ENCODE peak calls at places on chromosomes 13 and 19, in six cellular contexts. A, R, U, Y, J and H are unnamed samples.

GRCh38 chr13:34019870-34020269 is 201.9 kb downstream of the RFC3 start:
- DNase-seq in Y (no peak), A (no peak), J (no peak), U (no peak), R (no peak), H (no peak)

GRCh38 chr19:14021474-14021873 is 6.5 kb upstream of the RLN3 start:
- DNase-seq in J (no peak), R (no peak), A (no peak), U (no peak), Y (no peak), H (no peak)

GRCh38 chr13:45441633-45442032 is 23.1 kb upstream of the COG3 start:
- DNase-seq in J (no peak), R (no peak), Y (no peak), A (peak; percentile 10), U (no peak), H (no peak)

GRCh38 chr13:26759907-26760834 is at the start of gene GPR12:
- DNase-seq in Y (no peak), U (peak; percentile 22), R (no peak), A (no peak), J (no peak), H (no peak)

GRCh38 chr19:17902701-17903100 is 30.1 kb upstream of the CCDC124 start:
- DNase-seq in A (peak; percentile 50), J (no peak), Y (no peak), U (no peak), R (no peak), H (no peak)

GRCh38 chr19:11745871-11746270 is 7.1 kb upstream of the ZNF823 start:
- DNase-seq in J (no peak), A (no peak), Y (no peak), U (no peak), R (no peak), H (no peak)

GRCh38 chr13:50438351-50438750 is 405.1 kb downstream of the DLEU7 start:
- DNase-seq in U (no peak), J (no peak), R (no peak), Y (no peak), A (no peak), H (no peak)

GRCh38 chr13:73672492-73672891 is 461.7 kb downstream of the KLF12 start:
- DNase-seq in A (no peak), R (no peak), J (no peak), U (no peak), Y (no peak), H (no peak)

GRCh38 chr19:46361915-46362314 is 15.0 kb downstream of the PPP5C start:
- DNase-seq in A (peak; percentile 38), J (no peak), R (no peak), U (no peak), Y (no peak), H (no peak)

GRCh38 chr13:40231311-40231710 is 435.1 kb downstream of the FOXO1 start:
- DNase-seq in Y (no peak), R (no peak), J (no peak), A (no peak), U (no peak), H (no peak)

GRCh38 chr13:33345842-33346241 is 60.3 kb upstream of the STARD13 start:
- DNase-seq in Y (no peak), U (no peak), R (no peak), J (no peak), A (no peak), H (no peak)

GRCh38 chr19:29662278-29662603 is 3.0 kb upstream of the PLEKHF1 start:
- DNase-seq in R (no peak), U (no peak), A (no peak), J (no peak), Y (no peak), H (no peak)

GRCh38 chr13:33640832-33641231 is 177.1 kb upstream of the RFC3 start:
- DNase-seq in A (peak; percentile 18), R (no peak), J (no peak), Y (no peak), U (no peak), H (no peak)

GRCh38 chr19:5952193-5953033 is 25.5 kb downstream of the RANBP3 start:
- DNase-seq in A (no peak), Y (no peak), R (no peak), U (no peak), J (no peak), H (no peak)

GRCh38 chr19:46423194-46423593 is 5.5 kb downstream of the PNMA8C start:
- DNase-seq in J (no peak), Y (no peak), U (no peak), A (no peak), R (no peak), H (no peak)

GRCh38 chr13:31674056-31674455 is 65.3 kb upstream of the RXFP2 start:
- DNase-seq in A (no peak), Y (no peak), U (no peak), J (no peak), R (no peak), H (no peak)

GRCh38 chr19:12655546-12655945 is 11.0 kb downstream of the MAN2B1 start:
- DNase-seq in R (no peak), A (no peak), Y (no peak), U (no peak), J (no peak), H (no peak)

GRCh38 chr13:40565282-40566148 is 100.9 kb downstream of the FOXO1 start:
- DNase-seq in J (no peak), A (no peak), Y (no peak), R (no peak), U (no peak), H (no peak)

GRCh38 chr13:27793377-27794074 is 1.2 kb downstream of the GSX1 start:
- DNase-seq in Y (no peak), J (no peak), R (no peak), A (no peak), U (no peak), H (no peak)

GRCh38 chr13:27790523-27790922 is 1.8 kb upstream of the GSX1 start:
- DNase-seq in J (no peak), Y (no peak), R (no peak), A (no peak), U (no peak), H (no peak)

GRCh38 chr13:27792393-27793218 is at the start of gene GSX1:
- DNase-seq in J (peak; percentile 86), Y (peak; percentile 33), R (peak; percentile 48), A (peak; percentile 63), U (peak; percentile 95), H (peak; percentile 38)

GRCh38 chr13:27791146-27791900 is 960 bp upstream of the GSX1 start:
- DNase-seq in A (no peak), R (no peak), J (no peak), Y (no peak), U (no peak), H (no peak)

DNA sequence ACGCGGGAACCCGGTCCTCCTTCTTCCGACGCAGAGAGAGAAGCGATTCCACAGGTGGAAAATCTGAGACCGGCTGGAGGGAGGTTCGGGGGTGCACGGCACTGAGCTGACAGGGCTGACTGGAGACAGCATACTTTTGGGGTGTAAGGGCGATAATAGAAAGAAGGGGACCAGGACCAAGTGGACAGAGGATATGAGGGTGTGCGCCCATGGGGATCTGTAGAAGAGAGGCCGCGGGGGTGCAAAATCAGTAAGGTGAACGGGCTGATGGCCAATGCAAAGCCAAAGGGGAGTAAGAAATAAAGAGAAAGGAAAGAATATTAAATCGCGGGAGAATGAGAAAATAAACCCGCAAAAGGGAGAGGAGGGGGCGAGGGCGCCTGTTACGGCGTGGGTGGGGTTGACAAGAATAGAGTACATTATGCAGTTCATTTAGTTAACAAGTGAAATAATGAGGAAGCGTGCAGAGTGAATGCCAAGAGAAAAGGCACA is 336 bp upstream of the GSX1 start:
- DNase-seq in Y (no peak), J (no peak), A (no peak), U (no peak), R (no peak), H (no peak)
- H3K4me1 ChIP-seq in Y (no peaks in the 10 kb centered on the region), J (peaks cover 24% of the 10 kb centered on the region), A (no peaks in the 10 kb centered on the region), U (no peaks in the 10 kb centered on the region), R (peaks cover 17% of the 10 kb centered on the region), H (peaks cover 34% of the 10 kb centered on the region)

DNA sequence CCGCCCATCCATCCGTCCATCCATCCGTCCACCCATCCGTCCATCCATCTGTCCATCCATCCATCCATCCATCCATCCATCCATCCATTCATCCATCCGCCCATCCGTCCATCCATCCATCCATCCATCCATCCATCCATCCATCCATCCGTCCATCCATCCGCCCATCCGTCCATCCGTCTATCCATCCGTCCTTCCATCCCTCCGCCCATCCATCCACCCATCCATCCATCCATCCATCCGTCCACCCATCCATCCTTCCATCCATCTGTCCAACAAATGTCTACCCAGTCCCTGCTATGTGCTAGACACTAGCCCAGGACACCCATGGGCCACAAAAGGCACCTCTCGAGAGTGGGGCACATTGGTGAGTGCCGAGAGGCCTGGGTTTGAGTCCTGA is 15.7 kb downstream of the LRRC4B start:
- DNase-seq in A (no peak), Y (no peak), U (no peak), J (no peak), R (no peak), H (no peak)
- H3K27me3 ChIP-seq in A (peaks cover 37% of the 10 kb centered on the region), Y (no peaks in the 10 kb centered on the region), U (no peaks in the 10 kb centered on the region), J (peaks cover 49% of the 10 kb centered on the region), R (peaks cover 4% of the 10 kb centered on the region), H (peaks cover 4% of the 10 kb centered on the region)

DNA sequence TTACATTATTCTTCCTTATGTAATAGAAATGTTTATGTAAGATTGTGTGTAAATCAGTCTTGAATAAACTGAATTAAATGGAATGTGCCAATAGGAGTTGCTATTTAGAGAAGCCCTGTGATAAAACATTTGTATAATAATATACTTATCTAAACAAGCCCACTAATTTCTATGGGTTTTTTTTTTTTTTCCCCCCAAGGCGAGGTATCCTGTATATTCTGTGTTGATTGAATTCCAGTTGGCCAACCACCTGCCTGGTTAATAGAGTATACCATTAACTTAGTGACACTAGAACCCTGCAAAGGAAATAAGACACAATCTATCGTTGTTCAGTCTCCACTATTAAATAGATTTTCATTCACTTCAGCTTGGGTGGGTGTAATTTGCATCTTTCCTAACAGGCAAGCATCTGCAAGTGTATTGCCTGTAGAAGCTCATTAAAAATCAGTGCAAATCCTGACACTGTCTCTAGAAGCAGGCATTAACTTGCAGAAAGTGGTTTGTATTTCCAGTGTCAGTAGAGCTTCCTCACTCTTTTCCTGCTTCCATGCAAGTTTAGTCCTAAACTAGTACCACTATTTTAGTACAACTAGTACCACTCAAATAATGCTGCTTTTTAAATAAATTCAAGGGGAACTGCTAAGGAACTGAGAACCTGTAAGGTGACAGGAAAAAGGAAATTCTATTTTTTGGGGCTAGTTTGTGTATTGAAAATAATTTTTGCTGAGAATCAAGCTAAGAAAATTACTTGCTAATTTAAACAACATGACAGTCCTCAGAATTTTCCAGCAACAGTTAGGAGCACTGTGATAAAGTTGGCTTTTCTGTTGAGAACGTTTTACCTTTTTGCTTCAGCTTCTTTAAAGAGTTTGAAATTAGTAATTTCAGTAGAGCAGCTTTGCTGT is 69.3 kb downstream of the LRCH1 start:
- DNase-seq in Y (no peak), U (no peak), R (no peak), A (no peak), J (no peak), H (no peak)
- H3K4me1 ChIP-seq in Y (peaks cover 9% of the 10 kb centered on the region), U (peaks cover 22% of the 10 kb centered on the region), R (peaks cover 10% of the 10 kb centered on the region), A (peaks cover 14% of the 10 kb centered on the region), J (peaks cover 31% of the 10 kb centered on the region), H (peaks cover 18% of the 10 kb centered on the region)

GRCh38 chr13:97200081-97200942 is 21.8 kb upstream of the MBNL2 start:
- DNase-seq in A (peak; percentile 56), R (no peak), J (no peak), U (no peak), Y (no peak), H (no peak)

GRCh38 chr13:97205465-97205864 is 16.7 kb upstream of the MBNL2 start:
- DNase-seq in J (no peak), A (no peak), R (no peak), U (no peak), Y (no peak), H (no peak)

GRCh38 chr13:97211357-97211756 is 10.8 kb upstream of the MBNL2 start:
- DNase-seq in Y (no peak), J (no peak), R (no peak), U (no peak), A (peak; percentile 48), H (no peak)

GRCh38 chr13:97202761-97203160 is 19.4 kb upstream of the MBNL2 start:
- DNase-seq in U (no peak), J (no peak), Y (no peak), R (no peak), A (no peak), H (no peak)

GRCh38 chr13:97205971-97206370 is 16.2 kb upstream of the MBNL2 start:
- DNase-seq in Y (no peak), U (no peak), A (peak; percentile 68), J (no peak), R (no peak), H (no peak)
- H3K27me3 ChIP-seq in Y (no peaks in the 10 kb centered on the region), U (no peaks in the 10 kb centered on the region), A (no peaks in the 10 kb centered on the region), J (no peaks in the 10 kb centered on the region), R (no peaks in the 10 kb centered on the region), H (no peaks in the 10 kb centered on the region)